ENCODE peak calls at places on chromosomes 1 and 21, in six cellular contexts. U is GM23338, F is neural progenitor cell, G is OCI-LY7, M is PC-3, S is HCT116. C is an unnamed sample.

GRCh38 chr1:47678464-47678980 is 240.7 kb downstream of the FOXD2 start:
- DNase-seq in U (no peak), F (no peak), G (no peak), M (no peak), S (no peak), C (no peak)

GRCh38 chr1:200005160-200005559 is 22.4 kb upstream of the NR5A2 start:
- DNase-seq in U (no peak), F (no peak), G (no peak), M (peak; percentile 52), S (no peak), C (peak; percentile 60)

GRCh38 chr21:33734326-33734725 is 92.0 kb downstream of the ITSN1 start:
- DNase-seq in U (no peak), F (no peak), G (no peak), M (no peak), S (no peak), C (no peak)

GRCh38 chr1:7528386-7529031 is 242.6 kb upstream of the VAMP3 start:
- DNase-seq in U (no peak), F (no peak), G (no peak), M (no peak), S (no peak), C (peak; percentile 50)

GRCh38 chr1:234592240-234592639 is 17.7 kb downstream of the IRF2BP2 start:
- DNase-seq in U (no peak), F (no peak), G (no peak), M (no peak), S (no peak), C (no peak)

GRCh38 chr1:226552061-226552460 is 3.5 kb downstream of the STUM start:
- DNase-seq in U (no peak), F (no peak), G (no peak), M (no peak), S (no peak), C (no peak)

GRCh38 chr1:201348211-201348566 is 29.3 kb downstream of the TNNT2 start:
- DNase-seq in U (peak; percentile 92), F (peak; percentile 83), G (peak; percentile 49), M (peak; percentile 98), S (peak; percentile 53), C (peak; percentile 76)

GRCh38 chr1:178086294-178087255 is 7.3 kb upstream of the RASAL2 start:
- DNase-seq in U (no peak), F (no peak), G (no peak), M (no peak), S (no peak), C (peak; percentile 80)

GRCh38 chr1:180614746-180615145 is 17.1 kb upstream of the XPR1 start:
- DNase-seq in U (no peak), F (no peak), G (no peak), M (no peak), S (no peak), C (no peak)

GRCh38 chr21:38804617-38805281 is 980 bp upstream of the ETS2 start:
- DNase-seq in U (peak; percentile 72), F (no peak), G (no peak), M (peak; percentile 88), S (peak; percentile 40), C (peak; percentile 82)

GRCh38 chr1:205954819-205955404 is 11.7 kb upstream of the SLC26A9 start:
- DNase-seq in U (no peak), F (no peak), G (no peak), M (no peak), S (no peak), C (no peak)

GRCh38 chr1:116886532-116886931 is 23.2 kb upstream of the PTGFRN start:
- DNase-seq in U (no peak), F (no peak), G (no peak), M (peak; percentile 27), S (no peak), C (peak; percentile 64)

GRCh38 chr1:11858968-11859871 is 475 bp upstream of the NPPB start:
- DNase-seq in U (peak; percentile 85), F (peak; percentile 91), G (peak; percentile 69), M (peak; percentile 51), S (no peak), C (peak; percentile 63)

GRCh38 chr1:117967472-117967871 is 37.9 kb downstream of the WDR3 start:
- DNase-seq in U (peak; percentile 64), F (peak; percentile 55), G (no peak), M (peak; percentile 48), S (no peak), C (peak; percentile 52)

GRCh38 chr21:31326478-31327247 is 17.4 kb downstream of the TIAM1 start:
- DNase-seq in U (no peak), F (no peak), G (peak; percentile 69), M (no peak), S (no peak), C (peak; percentile 71)

GRCh38 chr1:86913399-86913895 is 479 bp downstream of the SELENOF start:
- DNase-seq in U (peak; percentile 37), F (peak; percentile 45), G (peak; percentile 78), M (peak; percentile 34), S (no peak), C (peak; percentile 78)

GRCh38 chr1:72284398-72285073 is 2.2 kb upstream of the NEGR1 start:
- DNase-seq in U (peak; percentile 76), F (peak; percentile 76), G (no peak), M (peak; percentile 97), S (no peak), C (peak; percentile 94)

GRCh38 chr1:225461533-225462428 is 33.9 kb upstream of the LBR start:
- DNase-seq in U (no peak), F (no peak), G (no peak), M (no peak), S (no peak), C (peak; percentile 44)

GRCh38 chr1:153364766-153365678 is 7.4 kb downstream of the S100A9 start:
- DNase-seq in U (no peak), F (no peak), G (no peak), M (peak; percentile 67), S (no peak), C (no peak)

GRCh38 chr1:55250399-55251075 is 35.4 kb upstream of the USP24 start:
- DNase-seq in U (no peak), F (no peak), G (no peak), M (no peak), S (no peak), C (peak; percentile 39)

GRCh38 chr1:3468236-3469103 is 14.0 kb downstream of the ARHGEF16 start:
- DNase-seq in U (no peak), F (no peak), G (no peak), M (no peak), S (no peak), C (no peak)

GRCh38 chr1:998051-998821 is 1.7 kb downstream of the HES4 start:
- DNase-seq in U (peak; percentile 75), F (peak; percentile 74), G (no peak), M (no peak), S (no peak), C (no peak)

GRCh38 chr1:110190282-110190929 is 19.7 kb upstream of the KCNC4 start:
- DNase-seq in U (no peak), F (no peak), G (no peak), M (no peak), S (no peak), C (no peak)

GRCh38 chr1:198295975-198296374 is 139.2 kb downstream of the NEK7 start:
- DNase-seq in U (no peak), F (no peak), G (no peak), M (no peak), S (no peak), C (no peak)

DNA sequence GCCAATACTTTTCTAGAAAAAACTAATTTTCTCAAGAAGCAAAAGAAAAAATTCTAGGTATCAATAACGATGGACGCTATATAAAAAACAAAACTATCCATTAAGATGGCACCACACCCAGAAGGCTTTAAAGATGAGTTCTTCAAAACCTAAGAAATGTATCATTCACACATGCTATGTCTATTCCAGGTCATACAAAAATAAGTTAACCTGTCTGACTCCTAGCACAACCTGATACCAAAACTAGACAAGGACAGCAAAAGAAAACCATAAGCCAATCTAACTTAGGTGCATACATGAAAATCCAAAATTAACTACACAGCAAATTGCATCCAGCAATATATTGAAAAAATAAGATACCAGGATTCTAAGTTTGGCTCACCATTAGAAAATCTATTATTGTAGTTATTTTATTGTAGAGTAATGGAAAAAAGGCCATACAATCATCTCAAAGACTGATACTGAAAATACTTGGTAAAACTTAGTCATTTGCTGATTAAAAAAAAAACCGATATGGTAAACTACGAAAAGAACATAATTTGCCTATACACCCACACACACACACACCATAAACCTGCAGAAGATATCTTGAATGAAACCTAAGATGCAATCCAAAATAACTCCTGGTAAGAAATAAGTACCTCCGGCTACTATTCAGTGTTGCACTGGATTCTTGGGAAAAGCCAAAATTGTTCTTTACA is 55.0 kb downstream of the TRAF5 start:
- DNase-seq in U (no peak), F (no peak), G (no peak), M (peak; percentile 1), S (no peak), C (no peak)
- H3K27ac ChIP-seq in U (no peak overlapping the region), F (no peak overlapping the region), G (no peak overlapping the region), M (no peak overlapping the region), S (no peak overlapping the region), C (no peak overlapping the region)

GRCh38 chr21:45862544-45863207 is 118.9 kb upstream of the COL6A1 start:
- DNase-seq in U (no peak), F (no peak), G (no peak), M (no peak), S (no peak), C (no peak)

GRCh38 chr21:45859762-45860357 is 121.7 kb upstream of the COL6A1 start:
- DNase-seq in U (no peak), F (no peak), G (no peak), M (no peak), S (no peak), C (no peak)

GRCh38 chr21:45860493-45861155 is 120.9 kb upstream of the COL6A1 start:
- DNase-seq in U (no peak), F (no peak), G (no peak), M (no peak), S (no peak), C (no peak)

GRCh38 chr21:45863267-45863666 is 118.3 kb upstream of the COL6A1 start:
- DNase-seq in U (no peak), F (peak; percentile 21), G (no peak), M (no peak), S (no peak), C (no peak)

DNA sequence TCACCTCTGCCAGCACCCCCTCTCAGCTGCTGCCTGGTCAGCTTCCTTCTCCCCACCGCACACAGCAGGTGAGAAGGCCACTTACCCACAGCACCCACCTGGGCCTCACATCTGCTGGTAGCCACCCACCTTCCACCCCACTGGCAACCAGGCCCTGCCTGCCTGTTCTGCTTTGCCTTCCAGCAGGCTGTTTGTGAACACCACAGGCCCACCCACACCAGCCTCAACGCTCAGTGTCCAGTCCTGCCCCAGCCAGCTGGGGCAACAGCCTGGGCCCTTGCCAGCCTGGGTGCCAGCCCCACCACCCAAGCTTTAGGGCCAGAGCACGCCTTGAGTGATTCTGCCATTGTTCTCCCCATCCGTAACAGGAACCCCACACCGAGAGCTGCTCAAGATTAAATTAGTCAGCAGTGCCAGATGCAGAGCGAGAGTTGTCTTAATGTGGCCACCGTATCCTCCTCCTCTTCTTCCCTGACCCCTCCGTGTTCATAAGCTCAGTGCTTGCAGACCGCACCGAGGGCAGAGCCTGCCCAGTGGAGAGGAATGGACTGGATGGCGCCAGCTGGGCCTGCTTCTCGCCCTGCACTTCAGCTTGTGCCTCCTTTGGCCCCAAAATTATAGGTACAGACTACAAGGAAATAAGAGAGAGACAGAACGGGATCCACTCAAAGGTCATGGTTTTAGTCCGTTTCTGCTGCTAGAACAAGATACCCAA is 120.3 kb upstream of the COL6A1 start:
- DNase-seq in U (no peak), F (no peak), G (no peak), M (no peak), S (no peak), C (no peak)
- H4K20me1 ChIP-seq in U (no peaks in the 10 kb centered on the region), F (no peaks in the 10 kb centered on the region), G (no peaks in the 10 kb centered on the region), M (no peaks in the 10 kb centered on the region), S (no peaks in the 10 kb centered on the region), C (no peaks in the 10 kb centered on the region)

GRCh38 chr1:68347415-68347814 is 102.3 kb downstream of the RPE65 start:
- DNase-seq in U (no peak), F (no peak), G (peak; percentile 65), M (no peak), S (no peak), C (no peak)
- TF ChIP-seq EZH2phosphoT487 in U (no peak), F (no peak), G (no peak), M (no peak), S (no peak), C (no peak)

GRCh38 chr1:19081218-19081893 is 124.9 kb upstream of the IFFO2 start:
- DNase-seq in U (no peak), F (no peak), G (no peak), M (peak; percentile 50), S (no peak), C (peak; percentile 82)
- H3K27ac ChIP-seq in U (no peak overlapping the region), F (no peak overlapping the region), G (no peak overlapping the region), M (peak overlapping the region; percentile 42), S (no peak overlapping the region), C (peak overlapping the region; percentile 72)